ENCODE peak calls at places on chromosomes 5 and 9, in four cellular contexts. U is pancreas, A is iris pigment epithelial cell, E is progenitor cell of endocrine pancreas. J is an unnamed sample.

GRCh38 chr5:137778772-137779564 is 24.8 kb upstream of the HNRNPA0 start:
- DNase-seq in U (no peak), A (peak), E (no peak), J (peak)

GRCh38 chr9:31323726-31324444 is 1060.6 kb upstream of the ACO1 start:
- DNase-seq in U (no peak), A (no peak), E (no peak), J (no peak)

GRCh38 chr9:131799177-131799823 is 59.4 kb upstream of the RAPGEF1 start:
- DNase-seq in U (peak), A (peak), E (peak), J (peak)

GRCh38 chr5:67941750-67942450 is 273.7 kb upstream of the PIK3R1 start:
- DNase-seq in U (no peak), A (peak), E (no peak), J (peak)

GRCh38 chr5:133818031-133818431 is 150.4 kb downstream of the C5orf15 start:
- DNase-seq in U (peak), A (peak), E (no peak), J (no peak)

GRCh38 chr9:126335837-126336236 is 9.2 kb downstream of the MVB12B start:
- DNase-seq in U (no peak), A (no peak), E (no peak), J (no peak)

GRCh38 chr5:96768708-96769251 is 39.0 kb downstream of the ERAP1 start:
- DNase-seq in U (no peak), A (no peak), E (no peak), J (no peak)

GRCh38 chr9:129347323-129348120 is 169.5 kb upstream of the IER5L start:
- DNase-seq in U (no peak), A (peak), E (no peak), J (peak)

GRCh38 chr9:15160673-15161072 is 146.3 kb downstream of the TTC39B start:
- DNase-seq in U (no peak), A (peak), E (no peak), J (peak)

GRCh38 chr9:137973829-137974416 is 96.3 kb downstream of the CACNA1B start:
- DNase-seq in U (no peak), A (no peak), E (no peak), J (no peak)

GRCh38 chr5:141902416-141902815 is 21.3 kb upstream of the DELE1 start:
- DNase-seq in U (no peak), A (no peak), E (no peak), J (no peak)

J was measured in fibroblast of villous mesenchyme.